ENCODE peak calls at places on chromosome 9, in five cellular contexts. One of them, this sample, is unnamed. For H3K4me1, the result is how much of the 10 kb centered on the place peaks cover.

GRCh38 chr9:128656416-128657343 is at the start of gene DYNC2I2:
- DNase-seq in pancreas: peak
- DNase-seq in A673: peak
- DNase-seq in spleen: peak
- DNase-seq in lower lobe of right lung: peak
- DNase-seq in this sample: peak

GRCh38 chr9:123645762-123646161 is 284.2 kb downstream of the DENND1A start:
- DNase-seq in pancreas: no peak
- DNase-seq in A673: no peak
- DNase-seq in spleen: no peak
- DNase-seq in lower lobe of right lung: no peak
- DNase-seq in this sample: no peak

GRCh38 chr9:134880484-134881312 is at the start of gene FCN2:
- DNase-seq in pancreas: no peak
- DNase-seq in A673: peak
- DNase-seq in spleen: no peak
- DNase-seq in lower lobe of right lung: no peak
- DNase-seq in this sample: no peak

GRCh38 chr9:129983891-129984290 is 59.1 kb downstream of the FNBP1 start:
- DNase-seq in pancreas: no peak
- DNase-seq in A673: no peak
- DNase-seq in spleen: no peak
- DNase-seq in lower lobe of right lung: no peak
- DNase-seq in this sample: no peak

GRCh38 chr9:108691614-108692013 is 164.2 kb downstream of the ACTL7B start:
- DNase-seq in pancreas: no peak
- DNase-seq in A673: no peak
- DNase-seq in spleen: no peak
- DNase-seq in lower lobe of right lung: no peak
- DNase-seq in this sample: no peak

GRCh38 chr9:77748214-77748772 is 100.2 kb upstream of the GNA14 start:
- DNase-seq in pancreas: no peak
- DNase-seq in A673: no peak
- DNase-seq in spleen: no peak
- DNase-seq in lower lobe of right lung: no peak
- DNase-seq in this sample: no peak

GRCh38 chr9:14343236-14343947 is 29.5 kb upstream of the NFIB start:
- DNase-seq in pancreas: no peak
- DNase-seq in A673: no peak
- DNase-seq in spleen: no peak
- DNase-seq in lower lobe of right lung: no peak
- DNase-seq in this sample: no peak

GRCh38 chr9:79257671-79258410 is 313.9 kb upstream of the TLE4 start:
- DNase-seq in pancreas: no peak
- DNase-seq in A673: no peak
- DNase-seq in spleen: no peak
- DNase-seq in lower lobe of right lung: no peak
- DNase-seq in this sample: no peak

GRCh38 chr9:126707083-126707482 is 93.4 kb downstream of the LMX1B start:
- DNase-seq in pancreas: peak
- DNase-seq in A673: no peak
- DNase-seq in spleen: no peak
- DNase-seq in lower lobe of right lung: peak
- DNase-seq in this sample: no peak

GRCh38 chr9:130243015-130243881 is 22.3 kb upstream of the HMCN2 start:
- DNase-seq in pancreas: peak
- DNase-seq in A673: peak
- DNase-seq in spleen: peak
- DNase-seq in lower lobe of right lung: peak
- DNase-seq in this sample: peak

GRCh38 chr9:114621975-114622609 is 11.0 kb downstream of the TMEM268 start:
- DNase-seq in pancreas: no peak
- DNase-seq in A673: no peak
- DNase-seq in spleen: no peak
- DNase-seq in lower lobe of right lung: no peak
- DNase-seq in this sample: no peak

GRCh38 chr9:74379718-74380117 is 117.4 kb upstream of the RORB start:
- DNase-seq in pancreas: peak
- DNase-seq in A673: peak
- DNase-seq in spleen: no peak
- DNase-seq in lower lobe of right lung: no peak
- DNase-seq in this sample: no peak

GRCh38 chr9:107243757-107244156 is 39.3 kb upstream of the RAD23B start:
- DNase-seq in pancreas: peak
- DNase-seq in A673: no peak
- DNase-seq in spleen: no peak
- DNase-seq in lower lobe of right lung: no peak
- DNase-seq in this sample: no peak

GRCh38 chr9:34256104-34256503 is 73.0 kb downstream of the KIF24 start:
- DNase-seq in pancreas: no peak
- DNase-seq in A673: no peak
- DNase-seq in spleen: no peak
- DNase-seq in lower lobe of right lung: no peak
- DNase-seq in this sample: no peak

GRCh38 chr9:14275331-14275730 is 38.6 kb downstream of the NFIB start:
- DNase-seq in pancreas: no peak
- DNase-seq in A673: no peak
- DNase-seq in spleen: no peak
- DNase-seq in lower lobe of right lung: no peak
- DNase-seq in this sample: no peak

GRCh38 chr9:124757589-124757988 is 13.5 kb downstream of the NR6A1 start:
- DNase-seq in pancreas: no peak
- DNase-seq in A673: no peak
- DNase-seq in spleen: no peak
- DNase-seq in lower lobe of right lung: no peak
- DNase-seq in this sample: no peak

GRCh38 chr9:105431413-105432246 is 16.2 kb upstream of the FSD1L start:
- DNase-seq in pancreas: no peak
- DNase-seq in A673: no peak
- DNase-seq in spleen: no peak
- DNase-seq in lower lobe of right lung: no peak
- DNase-seq in this sample: no peak

GRCh38 chr9:84668204-84669007 is 1.1 kb upstream of the NTRK2 start:
- DNase-seq in pancreas: peak
- DNase-seq in A673: peak
- DNase-seq in spleen: peak
- DNase-seq in lower lobe of right lung: peak
- DNase-seq in this sample: no peak

GRCh38 chr9:133527444-133527920 is 2.7 kb upstream of the MYMK start:
- DNase-seq in pancreas: no peak
- DNase-seq in A673: no peak
- DNase-seq in spleen: no peak
- DNase-seq in lower lobe of right lung: no peak
- DNase-seq in this sample: no peak

GRCh38 chr9:124453586-124454191 is 3.4 kb downstream of the ADGRD2 start:
- DNase-seq in pancreas: no peak
- DNase-seq in A673: no peak
- DNase-seq in spleen: peak
- DNase-seq in lower lobe of right lung: no peak
- DNase-seq in this sample: no peak

GRCh38 chr9:128611600-128612394 is 44.9 kb downstream of the DYNC2I2 start:
- DNase-seq in pancreas: no peak
- DNase-seq in A673: no peak
- DNase-seq in spleen: peak
- DNase-seq in lower lobe of right lung: no peak
- DNase-seq in this sample: no peak

GRCh38 chr9:124593080-124594058 is 86.2 kb upstream of the NR5A1 start:
- DNase-seq in pancreas: no peak
- DNase-seq in A673: peak
- DNase-seq in spleen: no peak
- DNase-seq in lower lobe of right lung: no peak
- DNase-seq in this sample: no peak

GRCh38 chr9:4509590-4509984 is 19.3 kb downstream of the SLC1A1 start:
- DNase-seq in pancreas: no peak
- DNase-seq in A673: no peak
- DNase-seq in spleen: no peak
- DNase-seq in lower lobe of right lung: no peak
- DNase-seq in this sample: no peak

DNA sequence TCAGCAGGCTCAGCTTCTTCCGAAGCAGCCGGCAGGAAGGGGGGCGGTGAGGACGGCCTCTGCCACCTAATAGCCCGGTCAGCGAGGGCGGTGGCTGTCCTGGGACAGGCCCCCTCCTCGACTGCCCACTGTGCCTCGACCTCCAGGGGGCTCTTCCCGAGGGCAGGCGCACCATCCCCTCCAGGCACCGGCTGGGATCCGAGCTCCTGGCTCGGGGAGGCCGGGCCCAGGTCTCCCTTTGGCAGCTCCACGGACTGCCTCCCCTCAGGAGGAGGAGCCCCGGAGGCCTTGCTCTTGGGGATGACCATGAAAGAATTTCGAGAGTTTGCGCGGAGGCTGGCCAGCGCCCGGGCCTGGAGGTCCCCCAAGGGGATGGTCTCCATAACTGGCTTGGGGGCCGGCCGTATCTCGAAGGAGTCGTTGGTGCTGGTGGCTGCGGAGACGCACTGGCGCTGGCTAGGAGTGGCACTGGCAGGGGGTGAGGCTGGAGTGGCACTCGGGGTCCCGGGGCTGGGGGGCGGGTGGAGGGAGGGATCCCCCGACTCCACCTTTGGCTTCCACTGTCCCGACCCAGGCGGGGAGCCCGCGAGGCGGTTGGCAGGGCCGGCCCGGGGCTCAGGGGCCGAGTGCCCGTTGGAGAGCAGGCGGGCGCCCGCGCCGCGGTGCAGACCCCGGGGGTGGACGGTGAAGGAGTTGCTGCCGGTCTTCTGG is 975 bp downstream of the TPRN start:
- DNase-seq in pancreas: peak
- DNase-seq in A673: no peak
- DNase-seq in spleen: peak
- DNase-seq in lower lobe of right lung: no peak
- DNase-seq in this sample: no peak
- H3K4me1 ChIP-seq in pancreas: under half
- H3K4me1 ChIP-seq in A673: under half
- H3K4me1 ChIP-seq in spleen: half or more
- H3K4me1 ChIP-seq in lower lobe of right lung: half or more
- H3K4me1 ChIP-seq in this sample: under half

DNA sequence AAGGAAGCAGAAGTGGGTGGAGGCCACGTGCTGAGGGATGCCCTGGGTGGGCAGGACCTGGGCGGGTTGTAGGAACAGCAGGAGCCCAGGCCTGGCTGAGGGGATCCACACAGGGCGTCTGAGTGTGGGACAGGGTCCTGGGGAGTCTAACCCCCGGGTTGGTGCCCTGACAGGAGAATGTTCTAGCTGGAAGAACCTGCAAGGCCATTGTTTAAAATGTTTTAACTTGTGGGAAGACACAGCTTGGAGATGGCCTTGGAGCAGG is 33.9 kb upstream of the SUSD3 start:
- DNase-seq in pancreas: no peak
- DNase-seq in A673: no peak
- DNase-seq in spleen: no peak
- DNase-seq in lower lobe of right lung: no peak
- DNase-seq in this sample: no peak
- H3K4me1 ChIP-seq in pancreas: under half
- H3K4me1 ChIP-seq in A673: under half
- H3K4me1 ChIP-seq in spleen: under half
- H3K4me1 ChIP-seq in lower lobe of right lung: under half
- H3K4me1 ChIP-seq in this sample: half or more

DNA sequence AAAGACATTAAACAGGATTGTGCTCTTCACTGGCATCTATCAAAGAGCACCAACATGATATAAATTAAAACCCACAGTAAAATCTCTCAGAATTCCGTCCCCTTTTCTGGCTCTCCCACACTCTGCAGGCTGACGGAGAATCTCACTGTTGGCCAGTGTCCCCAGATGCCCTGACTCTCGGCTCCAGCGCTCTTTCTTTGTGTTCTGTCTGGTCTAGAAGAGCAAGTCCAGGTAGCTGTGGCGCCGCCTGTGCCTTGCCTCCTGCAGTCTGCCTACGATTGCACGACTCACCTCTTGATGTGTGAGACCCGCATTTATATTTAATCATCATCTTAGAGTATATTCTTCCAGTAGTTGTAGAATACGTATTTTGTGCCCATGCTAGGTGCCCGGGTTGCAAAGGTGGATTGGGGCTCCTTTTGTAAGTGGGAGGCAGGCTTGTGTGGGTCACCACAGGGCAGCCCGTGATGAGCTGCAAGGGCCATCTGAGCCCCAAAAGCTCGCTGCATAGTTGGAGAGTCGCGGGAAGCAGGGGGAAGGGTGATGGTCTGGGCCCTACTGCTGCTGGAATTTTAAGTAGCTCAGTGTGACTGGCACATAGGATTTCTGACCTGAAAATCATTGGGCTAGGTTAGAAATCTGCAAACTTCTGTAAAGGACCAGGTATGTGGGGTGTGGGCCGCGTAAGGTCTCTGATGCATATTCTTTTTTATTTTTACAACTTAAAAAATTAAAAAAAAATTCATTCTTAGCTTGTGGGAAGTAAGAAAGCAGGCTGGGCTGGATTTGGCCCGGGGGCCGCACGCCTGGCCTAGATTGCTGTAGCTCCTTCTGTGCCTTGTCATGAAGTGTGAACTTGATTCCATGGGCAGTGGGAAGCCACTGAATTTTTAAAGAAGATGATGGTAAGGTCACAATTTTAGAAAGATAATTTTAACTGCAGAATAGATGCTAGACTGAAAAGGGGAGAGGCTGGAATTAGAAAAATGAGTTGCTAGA is 55.8 kb downstream of the EHMT1 start:
- DNase-seq in pancreas: no peak
- DNase-seq in A673: no peak
- DNase-seq in spleen: peak
- DNase-seq in lower lobe of right lung: no peak
- DNase-seq in this sample: no peak
- H3K4me1 ChIP-seq in pancreas: under half
- H3K4me1 ChIP-seq in A673: under half
- H3K4me1 ChIP-seq in spleen: half or more
- H3K4me1 ChIP-seq in lower lobe of right lung: under half
- H3K4me1 ChIP-seq in this sample: under half

GRCh38 chr9:137204731-137205125 is 720 bp downstream of the TMEM203 start:
- DNase-seq in pancreas: no peak
- DNase-seq in A673: no peak
- DNase-seq in spleen: no peak
- DNase-seq in lower lobe of right lung: no peak
- DNase-seq in this sample: no peak
- H3K4me1 ChIP-seq in pancreas: under half
- H3K4me1 ChIP-seq in A673: under half
- H3K4me1 ChIP-seq in spleen: half or more
- H3K4me1 ChIP-seq in lower lobe of right lung: under half
- H3K4me1 ChIP-seq in this sample: under half